ENCODE peak calls at places on chromosomes 11 and 22, in seven cellular contexts. F is SJSA1; P is cerebellum; G is pancreas; E is RWPE1; Y is activated T-cell treated with anti-CD3 and anti-CD28 coated beads, Interleukin-2, amount 50 U/mL, for 48 hours; J is esophagus muscularis mucosa. X is an unnamed sample.

GRCh38 chr11:1762537-1763302 is 1.0 kb downstream of the CTSD start:
- DNase-seq in F (no peak), P (no peak), G (peak; percentile 85), E (peak; percentile 89), Y (no peak), J (no peak), X (peak; percentile 84)

GRCh38 chr11:34641981-34642380 is 21.1 kb downstream of the EHF start:
- DNase-seq in F (no peak), P (no peak), G (peak; percentile 57), E (no peak), Y (no peak), J (no peak), X (peak; percentile 66)

GRCh38 chr11:46649180-46649738 is 31.9 kb downstream of the ATG13 start:
- DNase-seq in F (peak; percentile 79), P (no peak), G (no peak), E (peak; percentile 79), Y (no peak), J (no peak), X (peak; percentile 19)

GRCh38 chr22:44085743-44086741 is 61.9 kb downstream of the PARVB start:
- DNase-seq in F (no peak), P (peak; percentile 13), G (peak; percentile 61), E (peak; percentile 54), Y (no peak), J (peak; percentile 94), X (peak; percentile 35)

GRCh38 chr22:30636226-30637077 is 871 bp downstream of the SLC35E4 start:
- DNase-seq in F (no peak), P (peak; percentile 27), G (peak; percentile 24), E (no peak), Y (peak; percentile 45), J (no peak), X (peak; percentile 40)

GRCh38 chr11:18392434-18393321 is 1.7 kb upstream of the LDHA start:
- DNase-seq in F (no peak), P (no peak), G (no peak), E (no peak), Y (no peak), J (no peak), X (no peak)

GRCh38 chr11:105553015-105553414 is 56.9 kb upstream of the GRIA4 start:
- DNase-seq in F (no peak), P (no peak), G (no peak), E (no peak), Y (no peak), J (no peak), X (peak; percentile 9)

GRCh38 chr11:62497132-62497915 is 49.3 kb downstream of the AHNAK start:
- DNase-seq in F (peak; percentile 69), P (peak; percentile 27), G (no peak), E (peak; percentile 76), Y (peak; percentile 28), J (no peak), X (peak; percentile 76)

GRCh38 chr22:44266811-44267760 is 45.7 kb downstream of the SHISAL1 start:
- DNase-seq in F (no peak), P (no peak), G (no peak), E (no peak), Y (no peak), J (no peak), X (no peak)

GRCh38 chr11:94895971-94896370 is 77.4 kb downstream of the CWC15 start:
- DNase-seq in F (no peak), P (no peak), G (no peak), E (no peak), Y (no peak), J (no peak), X (no peak)

GRCh38 chr22:30210235-30210831 is 36.2 kb downstream of the LIF start:
- DNase-seq in F (peak; percentile 75), P (no peak), G (peak; percentile 52), E (peak; percentile 77), Y (no peak), J (no peak), X (peak; percentile 98)

GRCh38 chr22:38272373-38273134 is at the start of gene TMEM184B:
- DNase-seq in F (peak; percentile 69), P (peak; percentile 95), G (peak; percentile 74), E (peak; percentile 84), Y (peak; percentile 84), J (no peak), X (no peak)

GRCh38 chr11:5252280-5253265 is 2.0 kb downstream of the HBG2 start:
- DNase-seq in F (no peak), P (no peak), G (no peak), E (no peak), Y (no peak), J (no peak), X (no peak)

GRCh38 chr11:61601512-61601911 is 20.6 kb upstream of the SYT7 start:
- DNase-seq in F (no peak), P (no peak), G (no peak), E (no peak), Y (no peak), J (no peak), X (no peak)

GRCh38 chr11:111359223-111360149 is 19.6 kb downstream of the POU2AF1 start:
- DNase-seq in F (no peak), P (no peak), G (no peak), E (no peak), Y (no peak), J (peak; percentile 62), X (no peak)

GRCh38 chr11:120917536-120918239 is 106.2 kb upstream of the TBCEL start:
- DNase-seq in F (no peak), P (no peak), G (no peak), E (no peak), Y (no peak), J (no peak), X (no peak)

GRCh38 chr22:19703869-19704268 is 10.4 kb upstream of the SEPTIN5 start:
- DNase-seq in F (no peak), P (no peak), G (no peak), E (no peak), Y (no peak), J (no peak), X (no peak)

GRCh38 chr22:24938741-24939341 is 7.7 kb downstream of the LHFPL7 start:
- DNase-seq in F (peak; percentile 32), P (peak; percentile 60), G (no peak), E (peak; percentile 55), Y (peak; percentile 28), J (no peak), X (no peak)

GRCh38 chr11:35109827-35110226 is 29.1 kb upstream of the CD44 start:
- DNase-seq in F (no peak), P (no peak), G (no peak), E (no peak), Y (no peak), J (no peak), X (no peak)

GRCh38 chr11:112229746-112230433 is 3.7 kb downstream of the PTS start:
- DNase-seq in F (peak; percentile 26), P (no peak), G (no peak), E (no peak), Y (no peak), J (no peak), X (no peak)

GRCh38 chr11:106128740-106129139 is 51.3 kb downstream of the AASDHPPT start:
- DNase-seq in F (no peak), P (no peak), G (no peak), E (no peak), Y (no peak), J (no peak), X (no peak)

GRCh38 chr22:39502789-39503464 is 837 bp downstream of the MIEF1 start:
- DNase-seq in F (peak; percentile 21), P (no peak), G (no peak), E (no peak), Y (no peak), J (no peak), X (no peak)

GRCh38 chr11:32005786-32006406 is 85.0 kb upstream of the RCN1 start:
- DNase-seq in F (no peak), P (peak; percentile 59), G (no peak), E (no peak), Y (no peak), J (no peak), X (no peak)

X was measured in PC-9.